ENCODE peak calls at places on chromosomes 7 and 10, in four cellular contexts. One of them, this sample, is unnamed.

GRCh38 chr10:11448545-11449244 is 162.8 kb downstream of the USP6NL start:
- DNase-seq in lower lobe of right lung: no peak
- DNase-seq in stimulated activated CD4-positive, alpha-beta T cell treated with anti-CD3 and anti-CD28 coated beads, TNF-alpha, amount 100 ng/mL, for 1 hour: no peak
- DNase-seq in A172: no peak
- DNase-seq in this sample: no peak

GRCh38 chr10:1972406-1972805 is 235.1 kb upstream of the ADARB2 start:
- DNase-seq in lower lobe of right lung: no peak
- DNase-seq in stimulated activated CD4-positive, alpha-beta T cell treated with anti-CD3 and anti-CD28 coated beads, TNF-alpha, amount 100 ng/mL, for 1 hour: no peak
- DNase-seq in A172: no peak
- DNase-seq in this sample: no peak

GRCh38 chr7:117322741-117323584 is at the start of gene WNT2:
- DNase-seq in lower lobe of right lung: no peak
- DNase-seq in stimulated activated CD4-positive, alpha-beta T cell treated with anti-CD3 and anti-CD28 coated beads, TNF-alpha, amount 100 ng/mL, for 1 hour: no peak
- DNase-seq in A172: no peak
- DNase-seq in this sample: peak; percentile 23

GRCh38 chr7:66837007-66837406 is 84.0 kb upstream of the TMEM248 start:
- DNase-seq in lower lobe of right lung: peak; percentile 50
- DNase-seq in stimulated activated CD4-positive, alpha-beta T cell treated with anti-CD3 and anti-CD28 coated beads, TNF-alpha, amount 100 ng/mL, for 1 hour: no peak
- DNase-seq in A172: peak; percentile 45
- DNase-seq in this sample: no peak

GRCh38 chr10:79182763-79183467 is 114.1 kb downstream of the ZMIZ1 start:
- DNase-seq in lower lobe of right lung: no peak
- DNase-seq in stimulated activated CD4-positive, alpha-beta T cell treated with anti-CD3 and anti-CD28 coated beads, TNF-alpha, amount 100 ng/mL, for 1 hour: no peak
- DNase-seq in A172: peak; percentile 83
- DNase-seq in this sample: no peak

GRCh38 chr7:134632937-134633540 is 13.6 kb upstream of the BPGM start:
- DNase-seq in lower lobe of right lung: no peak
- DNase-seq in stimulated activated CD4-positive, alpha-beta T cell treated with anti-CD3 and anti-CD28 coated beads, TNF-alpha, amount 100 ng/mL, for 1 hour: no peak
- DNase-seq in A172: peak; percentile 27
- DNase-seq in this sample: peak; percentile 40

GRCh38 chr10:34507217-34507616 is 307.9 kb downstream of the PARD3 start:
- DNase-seq in lower lobe of right lung: no peak
- DNase-seq in stimulated activated CD4-positive, alpha-beta T cell treated with anti-CD3 and anti-CD28 coated beads, TNF-alpha, amount 100 ng/mL, for 1 hour: no peak
- DNase-seq in A172: no peak
- DNase-seq in this sample: no peak

GRCh38 chr10:97336942-97337719 is 2.6 kb upstream of the FRAT2 start:
- DNase-seq in lower lobe of right lung: no peak
- DNase-seq in stimulated activated CD4-positive, alpha-beta T cell treated with anti-CD3 and anti-CD28 coated beads, TNF-alpha, amount 100 ng/mL, for 1 hour: no peak
- DNase-seq in A172: no peak
- DNase-seq in this sample: no peak

GRCh38 chr10:101828734-101829551 is 10.7 kb upstream of the OGA start:
- DNase-seq in lower lobe of right lung: peak; percentile 53
- DNase-seq in stimulated activated CD4-positive, alpha-beta T cell treated with anti-CD3 and anti-CD28 coated beads, TNF-alpha, amount 100 ng/mL, for 1 hour: no peak
- DNase-seq in A172: no peak
- DNase-seq in this sample: no peak

GRCh38 chr10:77939561-77940001 is 13.0 kb upstream of the DLG5 start:
- DNase-seq in lower lobe of right lung: no peak
- DNase-seq in stimulated activated CD4-positive, alpha-beta T cell treated with anti-CD3 and anti-CD28 coated beads, TNF-alpha, amount 100 ng/mL, for 1 hour: no peak
- DNase-seq in A172: peak; percentile 19
- DNase-seq in this sample: no peak

GRCh38 chr10:75058142-75058541 is 53.3 kb upstream of the SAMD8 start:
- DNase-seq in lower lobe of right lung: no peak
- DNase-seq in stimulated activated CD4-positive, alpha-beta T cell treated with anti-CD3 and anti-CD28 coated beads, TNF-alpha, amount 100 ng/mL, for 1 hour: no peak
- DNase-seq in A172: no peak
- DNase-seq in this sample: no peak

GRCh38 chr10:110756886-110757285 is 112.8 kb downstream of the RBM20 start:
- DNase-seq in lower lobe of right lung: no peak
- DNase-seq in stimulated activated CD4-positive, alpha-beta T cell treated with anti-CD3 and anti-CD28 coated beads, TNF-alpha, amount 100 ng/mL, for 1 hour: no peak
- DNase-seq in A172: no peak
- DNase-seq in this sample: no peak

GRCh38 chr10:27252267-27253000 is 11.8 kb upstream of the ACBD5 start:
- DNase-seq in lower lobe of right lung: peak; percentile 85
- DNase-seq in stimulated activated CD4-positive, alpha-beta T cell treated with anti-CD3 and anti-CD28 coated beads, TNF-alpha, amount 100 ng/mL, for 1 hour: peak; percentile 59
- DNase-seq in A172: no peak
- DNase-seq in this sample: peak; percentile 79

GRCh38 chr7:91568138-91568537 is 303.9 kb downstream of the FZD1 start:
- DNase-seq in lower lobe of right lung: no peak
- DNase-seq in stimulated activated CD4-positive, alpha-beta T cell treated with anti-CD3 and anti-CD28 coated beads, TNF-alpha, amount 100 ng/mL, for 1 hour: no peak
- DNase-seq in A172: no peak
- DNase-seq in this sample: no peak

GRCh38 chr7:73978681-73979563 is 49.1 kb upstream of the ELN start:
- DNase-seq in lower lobe of right lung: peak; percentile 82
- DNase-seq in stimulated activated CD4-positive, alpha-beta T cell treated with anti-CD3 and anti-CD28 coated beads, TNF-alpha, amount 100 ng/mL, for 1 hour: no peak
- DNase-seq in A172: peak; percentile 93
- DNase-seq in this sample: peak; percentile 49

GRCh38 chr10:93589648-93590562 is 11.1 kb downstream of the RBP4 start:
- DNase-seq in lower lobe of right lung: no peak
- DNase-seq in stimulated activated CD4-positive, alpha-beta T cell treated with anti-CD3 and anti-CD28 coated beads, TNF-alpha, amount 100 ng/mL, for 1 hour: no peak
- DNase-seq in A172: no peak
- DNase-seq in this sample: no peak

GRCh38 chr10:131972474-131973071 is 9.2 kb downstream of the BNIP3 start:
- DNase-seq in lower lobe of right lung: no peak
- DNase-seq in stimulated activated CD4-positive, alpha-beta T cell treated with anti-CD3 and anti-CD28 coated beads, TNF-alpha, amount 100 ng/mL, for 1 hour: no peak
- DNase-seq in A172: peak; percentile 59
- DNase-seq in this sample: no peak

GRCh38 chr7:105911961-105912575 is 35.7 kb upstream of the ATXN7L1 start:
- DNase-seq in lower lobe of right lung: no peak
- DNase-seq in stimulated activated CD4-positive, alpha-beta T cell treated with anti-CD3 and anti-CD28 coated beads, TNF-alpha, amount 100 ng/mL, for 1 hour: no peak
- DNase-seq in A172: no peak
- DNase-seq in this sample: no peak

GRCh38 chr7:102220229-102220850 is 66.3 kb upstream of the SH2B2 start:
- DNase-seq in lower lobe of right lung: no peak
- DNase-seq in stimulated activated CD4-positive, alpha-beta T cell treated with anti-CD3 and anti-CD28 coated beads, TNF-alpha, amount 100 ng/mL, for 1 hour: no peak
- DNase-seq in A172: no peak
- DNase-seq in this sample: no peak

GRCh38 chr10:7417103-7417623 is 6.3 kb upstream of the SFMBT2 start:
- DNase-seq in lower lobe of right lung: no peak
- DNase-seq in stimulated activated CD4-positive, alpha-beta T cell treated with anti-CD3 and anti-CD28 coated beads, TNF-alpha, amount 100 ng/mL, for 1 hour: no peak
- DNase-seq in A172: peak; percentile 37
- DNase-seq in this sample: no peak

GRCh38 chr10:4006848-4007247 is 221.8 kb upstream of the KLF6 start:
- DNase-seq in lower lobe of right lung: no peak
- DNase-seq in stimulated activated CD4-positive, alpha-beta T cell treated with anti-CD3 and anti-CD28 coated beads, TNF-alpha, amount 100 ng/mL, for 1 hour: no peak
- DNase-seq in A172: no peak
- DNase-seq in this sample: no peak

GRCh38 chr10:32957341-32958084 is 517 bp downstream of the ITGB1 start:
- DNase-seq in lower lobe of right lung: peak; percentile 83
- DNase-seq in stimulated activated CD4-positive, alpha-beta T cell treated with anti-CD3 and anti-CD28 coated beads, TNF-alpha, amount 100 ng/mL, for 1 hour: no peak
- DNase-seq in A172: no peak
- DNase-seq in this sample: peak; percentile 55

GRCh38 chr7:90749774-90750173 is 153.7 kb downstream of the CDK14 start:
- DNase-seq in lower lobe of right lung: no peak
- DNase-seq in stimulated activated CD4-positive, alpha-beta T cell treated with anti-CD3 and anti-CD28 coated beads, TNF-alpha, amount 100 ng/mL, for 1 hour: no peak
- DNase-seq in A172: no peak
- DNase-seq in this sample: no peak

GRCh38 chr10:113438660-113439059 is 114.2 kb upstream of the HABP2 start:
- DNase-seq in lower lobe of right lung: no peak
- DNase-seq in stimulated activated CD4-positive, alpha-beta T cell treated with anti-CD3 and anti-CD28 coated beads, TNF-alpha, amount 100 ng/mL, for 1 hour: no peak
- DNase-seq in A172: peak; percentile 24
- DNase-seq in this sample: no peak

GRCh38 chr10:77877461-77878344 is 48.9 kb downstream of the DLG5 start:
- DNase-seq in lower lobe of right lung: no peak
- DNase-seq in stimulated activated CD4-positive, alpha-beta T cell treated with anti-CD3 and anti-CD28 coated beads, TNF-alpha, amount 100 ng/mL, for 1 hour: no peak
- DNase-seq in A172: peak; percentile 52
- DNase-seq in this sample: peak; percentile 70

GRCh38 chr7:143229054-143229790 is 7.4 kb downstream of the TAS2R40 start:
- DNase-seq in lower lobe of right lung: no peak
- DNase-seq in stimulated activated CD4-positive, alpha-beta T cell treated with anti-CD3 and anti-CD28 coated beads, TNF-alpha, amount 100 ng/mL, for 1 hour: no peak
- DNase-seq in A172: no peak
- DNase-seq in this sample: no peak

GRCh38 chr7:110003827-110004226 is 1087.1 kb upstream of the LRRN3 start:
- DNase-seq in lower lobe of right lung: no peak
- DNase-seq in stimulated activated CD4-positive, alpha-beta T cell treated with anti-CD3 and anti-CD28 coated beads, TNF-alpha, amount 100 ng/mL, for 1 hour: no peak
- DNase-seq in A172: no peak
- DNase-seq in this sample: no peak

GRCh38 chr7:135334830-135335543 is 101.3 kb downstream of the STRA8 start:
- DNase-seq in lower lobe of right lung: no peak
- DNase-seq in stimulated activated CD4-positive, alpha-beta T cell treated with anti-CD3 and anti-CD28 coated beads, TNF-alpha, amount 100 ng/mL, for 1 hour: no peak
- DNase-seq in A172: no peak
- DNase-seq in this sample: no peak

GRCh38 chr10:24382045-24382444 is 173.1 kb downstream of the KIAA1217 start:
- DNase-seq in lower lobe of right lung: no peak
- DNase-seq in stimulated activated CD4-positive, alpha-beta T cell treated with anti-CD3 and anti-CD28 coated beads, TNF-alpha, amount 100 ng/mL, for 1 hour: no peak
- DNase-seq in A172: no peak
- DNase-seq in this sample: no peak

GRCh38 chr7:138570715-138571114 is 110.7 kb downstream of the TRIM24 start:
- DNase-seq in lower lobe of right lung: no peak
- DNase-seq in stimulated activated CD4-positive, alpha-beta T cell treated with anti-CD3 and anti-CD28 coated beads, TNF-alpha, amount 100 ng/mL, for 1 hour: no peak
- DNase-seq in A172: no peak
- DNase-seq in this sample: no peak

GRCh38 chr10:79932841-79933379 is 16.0 kb downstream of the SFTPD start:
- DNase-seq in lower lobe of right lung: peak; percentile 76
- DNase-seq in stimulated activated CD4-positive, alpha-beta T cell treated with anti-CD3 and anti-CD28 coated beads, TNF-alpha, amount 100 ng/mL, for 1 hour: no peak
- DNase-seq in A172: no peak
- DNase-seq in this sample: no peak

GRCh38 chr10:60099998-60100747 is 193.8 kb upstream of the CCDC6 start:
- DNase-seq in lower lobe of right lung: no peak
- DNase-seq in stimulated activated CD4-positive, alpha-beta T cell treated with anti-CD3 and anti-CD28 coated beads, TNF-alpha, amount 100 ng/mL, for 1 hour: no peak
- DNase-seq in A172: peak; percentile 49
- DNase-seq in this sample: peak; percentile 37

GRCh38 chr7:98193474-98194180 is 17.6 kb upstream of the BHLHA15 start:
- DNase-seq in lower lobe of right lung: no peak
- DNase-seq in stimulated activated CD4-positive, alpha-beta T cell treated with anti-CD3 and anti-CD28 coated beads, TNF-alpha, amount 100 ng/mL, for 1 hour: no peak
- DNase-seq in A172: no peak
- DNase-seq in this sample: no peak

GRCh38 chr10:90530526-90530925 is 327.3 kb downstream of the HTR7 start:
- DNase-seq in lower lobe of right lung: no peak
- DNase-seq in stimulated activated CD4-positive, alpha-beta T cell treated with anti-CD3 and anti-CD28 coated beads, TNF-alpha, amount 100 ng/mL, for 1 hour: no peak
- DNase-seq in A172: peak; percentile 10
- DNase-seq in this sample: no peak

GRCh38 chr10:12432402-12433189 is 83.2 kb downstream of the CAMK1D start:
- DNase-seq in lower lobe of right lung: no peak
- DNase-seq in stimulated activated CD4-positive, alpha-beta T cell treated with anti-CD3 and anti-CD28 coated beads, TNF-alpha, amount 100 ng/mL, for 1 hour: no peak
- DNase-seq in A172: no peak
- DNase-seq in this sample: no peak

GRCh38 chr7:27420702-27421101 is 178.1 kb downstream of the EVX1 start:
- DNase-seq in lower lobe of right lung: no peak
- DNase-seq in stimulated activated CD4-positive, alpha-beta T cell treated with anti-CD3 and anti-CD28 coated beads, TNF-alpha, amount 100 ng/mL, for 1 hour: no peak
- DNase-seq in A172: no peak
- DNase-seq in this sample: no peak

GRCh38 chr10:95069286-95069685 is at the start of gene CYP2C8:
- DNase-seq in lower lobe of right lung: no peak
- DNase-seq in stimulated activated CD4-positive, alpha-beta T cell treated with anti-CD3 and anti-CD28 coated beads, TNF-alpha, amount 100 ng/mL, for 1 hour: no peak
- DNase-seq in A172: no peak
- DNase-seq in this sample: no peak

This sample was measured in endothelial cell.